ENCODE peak calls at places on chromosomes 3 and 15, in six cellular contexts. V, W, X, H, B and U are unnamed samples. For H3K36me3, the result is how much of the 10 kb centered on the place peaks cover.

GRCh38 chr15:100114100-100114499 is 227.7 kb downstream of the ADAMTS17 start:
- DNase-seq in V (peak), W (no peak), X (no peak), H (peak), B (peak), U (peak)

GRCh38 chr15:99495430-99496301 is 70.1 kb upstream of the MEF2A start:
- DNase-seq in V (no peak), W (no peak), X (no peak), H (no peak), B (no peak), U (no peak)

GRCh38 chr3:44954962-44955361 is 21.0 kb downstream of the ZDHHC3 start:
- DNase-seq in V (peak), W (peak), X (peak), H (no peak), B (no peak), U (no peak)

GRCh38 chr3:55813268-55814097 is 326.4 kb upstream of the WNT5A start:
- DNase-seq in V (no peak), W (peak), X (no peak), H (no peak), B (no peak), U (no peak)

GRCh38 chr15:99433757-99434211 is 132.0 kb upstream of the MEF2A start:
- DNase-seq in V (no peak), W (no peak), X (no peak), H (peak), B (no peak), U (no peak)

GRCh38 chr3:195540526-195540925 is 2.6 kb downstream of the PPP1R2 start:
- DNase-seq in V (no peak), W (peak), X (no peak), H (no peak), B (no peak), U (no peak)

GRCh38 chr15:39248204-39248603 is 332.7 kb upstream of the THBS1 start:
- DNase-seq in V (peak), W (no peak), X (peak), H (no peak), B (peak), U (no peak)

GRCh38 chr15:57385923-57386390 is 9.7 kb downstream of the CGNL1 start:
- DNase-seq in V (no peak), W (no peak), X (no peak), H (no peak), B (no peak), U (no peak)

DNA sequence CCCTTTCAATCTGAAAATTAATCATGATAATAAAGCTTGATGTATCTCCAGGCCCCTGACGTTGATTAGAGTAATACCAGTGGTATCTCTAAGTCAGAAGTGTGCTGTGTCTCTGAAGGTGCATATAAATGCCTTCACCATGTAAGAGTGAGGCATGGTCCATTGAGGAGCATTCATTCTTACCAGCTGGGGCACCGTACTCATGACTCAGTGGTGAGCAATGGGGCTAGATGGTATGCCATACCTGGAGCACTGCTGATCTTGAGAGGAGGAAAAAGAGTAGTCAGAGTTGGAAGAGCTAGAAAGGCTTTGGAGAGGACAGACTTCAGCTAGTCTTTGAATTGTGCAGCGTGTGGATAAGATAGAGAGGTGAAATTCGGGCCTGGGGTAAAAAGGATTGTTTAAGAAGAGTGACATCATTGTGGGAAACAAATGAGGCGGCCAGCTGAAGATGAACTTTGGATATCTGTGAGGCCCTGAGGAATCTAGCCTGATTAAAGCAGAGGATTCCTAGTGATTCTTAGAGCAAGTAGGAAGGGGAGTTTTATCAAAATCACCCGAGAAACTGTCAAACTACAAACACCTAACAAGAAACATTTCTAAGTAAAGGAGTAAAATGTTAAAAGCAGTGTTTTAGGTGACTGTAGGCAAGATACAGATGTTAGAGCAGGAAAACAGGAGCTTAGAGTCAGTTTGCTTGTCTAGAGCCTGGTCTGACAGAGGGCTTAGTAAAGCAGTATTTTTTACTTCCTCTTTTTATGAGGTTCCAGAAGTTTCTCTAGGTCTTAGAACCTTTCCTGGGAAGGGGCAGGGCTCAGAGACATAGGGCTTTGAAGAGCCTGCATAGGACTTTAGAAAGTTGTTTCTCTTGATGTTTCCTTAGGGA is 13.6 kb downstream of the TMOD3 start:
- DNase-seq in V (peak), W (peak), X (peak), H (no peak), B (no peak), U (no peak)
- H3K4me3 ChIP-seq in V (no peak), W (no peak), X (no peak), H (no peak), B (no peak), U (no peak)

DNA sequence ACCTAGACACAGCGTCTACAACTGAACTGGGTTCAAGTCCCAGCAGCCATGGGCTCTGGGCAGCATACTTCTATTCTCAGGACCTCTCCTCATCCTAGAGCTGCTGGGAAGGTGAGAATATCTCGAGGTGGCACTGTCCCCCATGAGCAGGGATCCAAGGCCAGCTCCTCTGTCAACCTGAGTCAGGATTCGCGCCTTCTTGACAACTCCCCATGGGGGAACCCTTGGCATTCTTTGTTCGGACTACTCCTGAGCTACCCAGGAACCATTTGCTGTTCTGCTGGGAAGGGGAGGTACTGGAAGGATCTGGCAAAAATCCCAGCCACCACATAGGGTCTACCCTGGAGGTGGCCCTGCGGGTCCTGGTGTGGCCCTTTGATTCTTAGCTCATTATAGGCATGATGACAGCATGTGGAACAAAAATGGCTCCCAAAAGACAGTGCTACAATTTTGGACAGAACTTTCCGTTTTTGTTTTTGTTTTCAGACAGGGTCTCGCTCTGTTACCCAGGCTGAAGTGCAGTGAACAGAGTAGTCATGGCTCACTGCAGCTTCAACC is 22.3 kb downstream of the PLXNB1 start:
- DNase-seq in V (no peak), W (no peak), X (no peak), H (peak), B (no peak), U (peak)
- H3K36me3 ChIP-seq in V (under half), W (under half), X (under half), H (half or more), B (under half), U (under half)

DNA sequence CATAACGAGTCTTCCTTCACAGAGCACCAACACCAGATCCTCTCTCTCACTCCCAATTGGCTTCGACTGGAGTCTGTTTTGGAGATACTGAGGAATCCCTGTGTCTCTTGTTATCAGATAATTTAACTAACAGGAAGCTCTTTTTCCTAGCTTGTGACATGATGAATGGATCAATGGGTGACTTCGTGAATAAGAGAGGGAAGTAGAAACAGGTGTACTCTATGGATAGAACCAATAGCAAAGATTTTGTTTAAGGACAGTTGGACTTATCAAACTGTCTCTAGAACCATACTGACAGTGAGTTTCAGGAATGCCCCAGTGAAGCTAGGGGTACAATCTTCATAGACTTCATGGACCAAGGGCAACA is 29.4 kb upstream of the KLHL6 start:
- DNase-seq in V (no peak), W (no peak), X (no peak), H (no peak), B (no peak), U (no peak)
- H3K27ac ChIP-seq in V (no peak), W (no peak), X (no peak), H (no peak), B (peak), U (peak)

GRCh38 chr15:60583194-60583593 is 104.3 kb upstream of the ICE2 start:
- DNase-seq in V (no peak), W (no peak), X (no peak), H (no peak), B (no peak), U (no peak)
- H3K4me3 ChIP-seq in V (no peak), W (no peak), X (no peak), H (no peak), B (no peak), U (no peak)

DNA sequence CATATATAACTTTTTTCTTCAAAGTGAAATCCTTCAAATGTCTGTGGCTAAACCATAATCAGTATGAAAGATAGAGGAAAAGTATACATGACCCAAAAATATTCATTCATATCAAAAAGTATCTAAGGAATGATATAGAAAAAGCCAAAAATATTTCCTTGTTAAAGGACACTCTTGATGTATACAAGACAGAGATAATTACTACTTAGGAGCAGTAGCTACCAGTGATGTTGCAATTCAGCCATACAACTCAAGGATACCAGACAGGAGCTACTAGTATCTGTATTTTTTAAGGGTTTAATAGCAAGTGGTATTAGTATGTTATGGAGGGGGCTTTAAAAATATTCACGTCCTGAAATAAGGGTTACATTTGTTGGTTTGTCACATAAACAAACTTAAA is 37.0 kb downstream of the FBXL22 start:
- DNase-seq in V (peak), W (no peak), X (no peak), H (no peak), B (no peak), U (no peak)
- H3K36me3 ChIP-seq in V (under half), W (under half), X (under half), H (half or more), B (under half), U (under half)